ENCODE peak calls at places on chromosomes 7 and 10, in five cellular contexts. One of them, this sample, is unnamed. For H3K4me1, the result is how much of the 10 kb centered on the place peaks cover.

GRCh38 chr7:15571303-15571878 is 9.6 kb upstream of the AGMO start:
- DNase-seq in A549: no peak
- DNase-seq in pancreas: no peak
- DNase-seq in left ventricle myocardium inferior: no peak
- DNase-seq in aorta: no peak
- DNase-seq in this sample: no peak

GRCh38 chr7:28784166-28784870 is 173.8 kb downstream of the TRIL start:
- DNase-seq in left ventricle myocardium inferior: no peak
- DNase-seq in aorta: no peak
- DNase-seq in pancreas: no peak
- DNase-seq in A549: no peak
- DNase-seq in this sample: no peak

GRCh38 chr7:151380199-151381082 is 29.4 kb downstream of the WDR86 start:
- DNase-seq in aorta: no peak
- DNase-seq in A549: no peak
- DNase-seq in pancreas: no peak
- DNase-seq in left ventricle myocardium inferior: no peak
- DNase-seq in this sample: no peak

GRCh38 chr10:62811159-62811875 is 4.8 kb downstream of the EGR2 start:
- DNase-seq in A549: no peak
- DNase-seq in left ventricle myocardium inferior: no peak
- DNase-seq in aorta: no peak
- DNase-seq in pancreas: no peak
- DNase-seq in this sample: no peak

GRCh38 chr7:13024323-13024722 is 336.9 kb downstream of the ARL4A start:
- DNase-seq in left ventricle myocardium inferior: no peak
- DNase-seq in aorta: no peak
- DNase-seq in pancreas: no peak
- DNase-seq in A549: no peak
- DNase-seq in this sample: no peak

GRCh38 chr10:34746094-34746493 is 69.0 kb downstream of the PARD3 start:
- DNase-seq in pancreas: no peak
- DNase-seq in aorta: no peak
- DNase-seq in A549: no peak
- DNase-seq in left ventricle myocardium inferior: no peak
- DNase-seq in this sample: no peak

GRCh38 chr10:55464083-55464482 is 663.1 kb upstream of the PCDH15 start:
- DNase-seq in left ventricle myocardium inferior: no peak
- DNase-seq in pancreas: no peak
- DNase-seq in A549: no peak
- DNase-seq in aorta: no peak
- DNase-seq in this sample: no peak

GRCh38 chr10:59362184-59362966 is at the start of gene FAM13C:
- DNase-seq in aorta: peak
- DNase-seq in A549: peak
- DNase-seq in left ventricle myocardium inferior: peak
- DNase-seq in pancreas: peak
- DNase-seq in this sample: peak

GRCh38 chr7:47332213-47332612 is 249.7 kb downstream of the TNS3 start:
- DNase-seq in pancreas: no peak
- DNase-seq in A549: no peak
- DNase-seq in aorta: peak
- DNase-seq in left ventricle myocardium inferior: no peak
- DNase-seq in this sample: no peak

GRCh38 chr7:103912906-103913610 is 76.4 kb downstream of the RELN start:
- DNase-seq in pancreas: no peak
- DNase-seq in A549: no peak
- DNase-seq in aorta: no peak
- DNase-seq in left ventricle myocardium inferior: no peak
- DNase-seq in this sample: no peak

GRCh38 chr7:1741751-1742554 is 71.9 kb downstream of the ELFN1 start:
- DNase-seq in pancreas: peak
- DNase-seq in aorta: no peak
- DNase-seq in left ventricle myocardium inferior: peak
- DNase-seq in A549: no peak
- DNase-seq in this sample: no peak

GRCh38 chr10:86964061-86964846 is 4.0 kb upstream of the ADIRF start:
- DNase-seq in left ventricle myocardium inferior: no peak
- DNase-seq in A549: no peak
- DNase-seq in aorta: peak
- DNase-seq in pancreas: peak
- DNase-seq in this sample: peak

GRCh38 chr7:157693071-157693520 is 356.3 kb downstream of the DNAJB6 start:
- DNase-seq in A549: no peak
- DNase-seq in left ventricle myocardium inferior: no peak
- DNase-seq in aorta: peak
- DNase-seq in pancreas: no peak
- DNase-seq in this sample: no peak

GRCh38 chr10:92162541-92162940 is 128.3 kb downstream of the CPEB3 start:
- DNase-seq in pancreas: no peak
- DNase-seq in A549: no peak
- DNase-seq in aorta: no peak
- DNase-seq in left ventricle myocardium inferior: no peak
- DNase-seq in this sample: no peak

DNA sequence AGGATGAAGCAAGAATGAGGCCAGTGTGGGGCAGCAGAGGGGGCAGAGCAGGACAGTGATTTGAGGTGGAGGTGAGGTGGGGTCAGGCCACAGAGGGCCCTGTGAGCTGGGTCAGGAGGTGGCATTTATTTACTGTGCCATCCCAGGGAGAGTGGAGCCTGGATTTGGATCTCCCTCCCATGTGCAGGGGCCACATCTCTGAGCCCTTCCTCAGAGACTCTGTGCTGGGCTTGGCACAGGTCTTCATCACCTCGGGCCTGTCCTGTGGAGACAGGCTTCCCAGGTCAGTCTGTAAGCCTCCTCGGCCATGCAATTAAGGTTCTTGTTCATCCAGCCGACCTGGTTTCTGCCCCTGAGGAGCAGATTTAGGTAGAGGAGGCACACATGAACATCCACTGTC is 40.9 kb downstream of the ZNF777 start:
- DNase-seq in pancreas: no peak
- DNase-seq in aorta: no peak
- DNase-seq in A549: no peak
- DNase-seq in left ventricle myocardium inferior: no peak
- DNase-seq in this sample: no peak
- H3K4me3 ChIP-seq in pancreas: no peak
- H3K4me3 ChIP-seq in aorta: no peak
- H3K4me3 ChIP-seq in A549: no peak
- H3K4me3 ChIP-seq in left ventricle myocardium inferior: no peak
- H3K4me3 ChIP-seq in this sample: no peak

GRCh38 chr7:4722960-4723359 is 40.9 kb downstream of the FOXK1 start:
- DNase-seq in A549: no peak
- DNase-seq in aorta: no peak
- DNase-seq in pancreas: no peak
- DNase-seq in left ventricle myocardium inferior: no peak
- DNase-seq in this sample: no peak

GRCh38 chr7:4726568-4726967 is 44.5 kb downstream of the FOXK1 start:
- DNase-seq in aorta: no peak
- DNase-seq in pancreas: no peak
- DNase-seq in A549: no peak
- DNase-seq in left ventricle myocardium inferior: no peak
- DNase-seq in this sample: no peak

GRCh38 chr7:4724648-4725013 is 42.5 kb downstream of the FOXK1 start:
- DNase-seq in A549: peak
- DNase-seq in aorta: no peak
- DNase-seq in pancreas: no peak
- DNase-seq in left ventricle myocardium inferior: no peak
- DNase-seq in this sample: no peak

GRCh38 chr7:4726051-4726450 is 44.0 kb downstream of the FOXK1 start:
- DNase-seq in left ventricle myocardium inferior: no peak
- DNase-seq in A549: no peak
- DNase-seq in aorta: no peak
- DNase-seq in pancreas: no peak
- DNase-seq in this sample: no peak

GRCh38 chr7:4725014-4725951 is 43.2 kb downstream of the FOXK1 start:
- DNase-seq in left ventricle myocardium inferior: peak
- DNase-seq in A549: peak
- DNase-seq in aorta: peak
- DNase-seq in pancreas: peak
- DNase-seq in this sample: peak
- H3K4me1 ChIP-seq in left ventricle myocardium inferior: half or more
- H3K4me1 ChIP-seq in A549: under half
- H3K4me1 ChIP-seq in aorta: under half
- H3K4me1 ChIP-seq in pancreas: under half
- H3K4me1 ChIP-seq in this sample: half or more

DNA sequence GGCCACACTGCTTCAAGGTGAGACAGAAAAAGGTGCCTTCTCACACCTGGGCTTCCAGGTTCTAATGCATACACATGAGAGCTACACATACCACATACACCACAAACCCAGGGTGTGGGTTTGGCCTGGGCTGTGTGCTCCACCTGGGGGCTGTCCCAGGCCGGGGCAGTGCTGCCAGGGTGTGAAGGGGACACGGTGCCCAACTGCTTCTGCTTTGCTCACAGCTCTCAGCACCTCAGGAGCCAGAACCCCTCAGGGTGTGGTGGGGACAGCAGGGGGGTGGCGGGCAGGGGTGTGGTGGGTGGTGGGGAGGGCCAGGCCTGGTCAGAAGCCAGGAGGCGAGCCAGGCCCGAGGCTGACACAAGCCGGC is 51.1 kb downstream of the TMEM209 start:
- DNase-seq in pancreas: no peak
- DNase-seq in A549: no peak
- DNase-seq in aorta: no peak
- DNase-seq in left ventricle myocardium inferior: no peak
- DNase-seq in this sample: no peak
- H3K4me3 ChIP-seq in pancreas: no peak
- H3K4me3 ChIP-seq in A549: no peak
- H3K4me3 ChIP-seq in aorta: no peak
- H3K4me3 ChIP-seq in left ventricle myocardium inferior: no peak
- H3K4me3 ChIP-seq in this sample: no peak

DNA sequence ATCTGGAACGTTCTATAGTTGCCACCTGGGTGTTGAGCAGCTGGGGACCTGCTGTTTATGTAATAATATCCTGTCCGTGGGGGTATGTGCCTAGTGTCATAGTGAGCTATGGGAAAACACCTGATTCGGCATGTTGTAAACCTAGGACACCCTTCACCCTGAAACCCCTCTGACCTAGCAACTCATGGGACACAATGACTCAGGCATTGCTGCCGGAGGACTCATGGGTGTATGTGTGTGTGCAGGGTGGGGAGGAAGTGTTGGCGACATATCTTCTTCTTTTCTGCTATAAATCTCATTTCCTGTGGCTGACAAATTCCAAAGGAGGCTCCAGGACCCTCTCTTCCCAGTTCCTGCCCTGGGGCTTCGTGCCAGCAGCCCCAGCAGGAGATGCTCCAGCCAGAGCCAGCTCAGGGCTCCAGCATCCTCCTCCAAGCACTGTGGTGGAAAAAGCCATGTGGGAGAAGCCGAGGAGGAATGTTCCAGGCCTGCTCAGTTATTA is 77.0 kb upstream of the PODXL start:
- DNase-seq in pancreas: no peak
- DNase-seq in left ventricle myocardium inferior: no peak
- DNase-seq in A549: peak
- DNase-seq in aorta: no peak
- DNase-seq in this sample: no peak
- H3K4me1 ChIP-seq in pancreas: under half
- H3K4me1 ChIP-seq in left ventricle myocardium inferior: half or more
- H3K4me1 ChIP-seq in A549: under half
- H3K4me1 ChIP-seq in aorta: under half
- H3K4me1 ChIP-seq in this sample: under half

GRCh38 chr7:27106181-27106905 is 3.9 kb upstream of the HOXA2 start:
- DNase-seq in aorta: peak
- DNase-seq in left ventricle myocardium inferior: no peak
- DNase-seq in pancreas: peak
- DNase-seq in A549: no peak
- DNase-seq in this sample: peak

GRCh38 chr7:27107391-27107900 is 5.0 kb upstream of the HOXA2 start:
- DNase-seq in A549: no peak
- DNase-seq in pancreas: no peak
- DNase-seq in aorta: no peak
- DNase-seq in left ventricle myocardium inferior: no peak
- DNase-seq in this sample: no peak

GRCh38 chr7:27108390-27109127 is 6.1 kb upstream of the HOXA2 start:
- DNase-seq in aorta: peak
- DNase-seq in A549: no peak
- DNase-seq in pancreas: peak
- DNase-seq in left ventricle myocardium inferior: no peak
- DNase-seq in this sample: peak

GRCh38 chr7:27106906-27107250 is 4.4 kb upstream of the HOXA2 start:
- DNase-seq in A549: no peak
- DNase-seq in pancreas: no peak
- DNase-seq in left ventricle myocardium inferior: no peak
- DNase-seq in aorta: no peak
- DNase-seq in this sample: no peak

GRCh38 chr7:27107901-27108381 is 5.5 kb upstream of the HOXA2 start:
- DNase-seq in pancreas: peak
- DNase-seq in aorta: no peak
- DNase-seq in A549: no peak
- DNase-seq in left ventricle myocardium inferior: no peak
- DNase-seq in this sample: peak
- H3K4me3 ChIP-seq in pancreas: no peak
- H3K4me3 ChIP-seq in aorta: peak
- H3K4me3 ChIP-seq in A549: no peak
- H3K4me3 ChIP-seq in left ventricle myocardium inferior: peak
- H3K4me3 ChIP-seq in this sample: peak

GRCh38 chr10:21501109-21501508 is 24.4 kb downstream of the SKIDA1 start:
- DNase-seq in A549: no peak
- DNase-seq in left ventricle myocardium inferior: no peak
- DNase-seq in pancreas: no peak
- DNase-seq in aorta: no peak
- DNase-seq in this sample: no peak
- H3K4me1 ChIP-seq in A549: under half
- H3K4me1 ChIP-seq in left ventricle myocardium inferior: under half
- H3K4me1 ChIP-seq in pancreas: under half
- H3K4me1 ChIP-seq in aorta: under half
- H3K4me1 ChIP-seq in this sample: under half

This sample was measured in suprapubic skin.